ENCODE peak calls at places on chromosomes 6 and 20, in ten cellular contexts. V is adrenal gland, W is K562, Q is tibial nerve, U is HCT116, T is HepG2, J is transverse colon, I is Peyer's patch, A is endothelial cell of umbilical vein, L is breast epithelium. E is an unnamed sample. For H3K27me3, the result is how much of the 10 kb centered on the place peaks cover.

GRCh38 chr6:129030231-129030630 is 147.3 kb downstream of the LAMA2 start:
- DNase-seq in J (no peak), U (no peak), W (no peak), V (no peak), A (no peak), Q (no peak), L (no peak), T (no peak), I (no peak), E (no peak)

GRCh38 chr20:58359441-58359840 is 29.6 kb upstream of the VAPB start:
- DNase-seq in V (no peak), I (no peak), J (no peak), A (no peak), Q (no peak), L (no peak), T (no peak), U (no peak), W (no peak), E (no peak)

GRCh38 chr6:146770275-146770964 is 171.6 kb downstream of the ADGB start:
- DNase-seq in J (no peak), U (no peak), A (no peak), L (no peak), T (no peak), W (no peak), I (no peak), Q (no peak), V (no peak), E (no peak)

GRCh38 chr6:80733645-80734044 is 627.2 kb downstream of the BCKDHB start:
- DNase-seq in J (no peak), Q (no peak), T (no peak), A (no peak), I (no peak), V (no peak), W (no peak), L (no peak), U (no peak), E (no peak)

GRCh38 chr6:119442776-119443184 is 93.2 kb upstream of the MAN1A1 start:
- DNase-seq in I (peak), L (no peak), Q (peak), T (peak), J (peak), U (no peak), V (no peak), A (peak), W (no peak), E (no peak)

GRCh38 chr6:4305056-4305455 is 169.7 kb upstream of the ECI2 start:
- DNase-seq in J (no peak), U (no peak), I (no peak), V (no peak), Q (no peak), T (no peak), L (no peak), W (no peak), A (no peak), E (no peak)

GRCh38 chr6:81023007-81023582 is 729.4 kb downstream of the TENT5A start:
- DNase-seq in V (no peak), U (peak), W (no peak), A (no peak), I (no peak), L (no peak), Q (no peak), T (no peak), J (no peak), E (no peak)

GRCh38 chr6:6191476-6191875 is 129.0 kb downstream of the F13A1 start:
- DNase-seq in I (no peak), A (no peak), T (peak), L (no peak), Q (no peak), J (no peak), U (no peak), W (peak), V (no peak), E (no peak)

GRCh38 chr6:137223370-137224131 is 4.4 kb upstream of the IFNGR1 start:
- DNase-seq in L (no peak), T (peak), Q (peak), W (no peak), U (no peak), I (no peak), A (peak), J (no peak), V (peak), E (no peak)

GRCh38 chr6:6596529-6596928 is 8.0 kb downstream of the LY86 start:
- DNase-seq in I (no peak), L (no peak), U (no peak), Q (no peak), J (no peak), T (no peak), V (no peak), A (no peak), W (no peak), E (no peak)

GRCh38 chr6:38212579-38212978 is 393.1 kb downstream of the ZFAND3 start:
- DNase-seq in U (no peak), J (no peak), W (no peak), A (peak), T (no peak), L (no peak), I (no peak), Q (no peak), V (peak), E (no peak)

GRCh38 chr20:14773486-14773885 is 436.1 kb upstream of the FLRT3 start:
- DNase-seq in J (no peak), W (no peak), L (no peak), T (no peak), V (no peak), I (no peak), Q (no peak), U (no peak), A (no peak), E (no peak)

GRCh38 chr6:25173951-25174474 is 105.2 kb upstream of the CARMIL1 start:
- DNase-seq in W (no peak), L (no peak), A (peak), V (no peak), J (no peak), U (peak), Q (no peak), T (peak), I (no peak), E (peak)

GRCh38 chr6:11043552-11043960 is 549 bp downstream of the ELOVL2 start:
- DNase-seq in T (no peak), L (no peak), J (no peak), Q (no peak), U (no peak), W (no peak), I (no peak), A (no peak), V (no peak), E (no peak)
- H3K27me3 ChIP-seq in T (under half), L (under half), J (half or more), Q (half or more), U (under half), W (under half), I (under half), A (under half), V (under half), E (under half)

GRCh38 chr6:20534295-20534897 is at the start of gene CDKAL1:
- DNase-seq in I (peak), A (peak), J (peak), V (peak), U (peak), Q (peak), W (peak), T (peak), L (peak), E (peak)
- TF ChIP-seq POLR2A in I (peak), A (peak), J (peak), V (peak), U (peak), Q (peak), W (peak), T (peak), L (peak), E (peak)

GRCh38 chr20:51354769-51355319 is 187.7 kb downstream of the NFATC2 start:
- DNase-seq in U (no peak), L (no peak), A (peak), T (no peak), W (no peak), J (no peak), I (no peak), V (no peak), Q (no peak), E (no peak)
- H3K27me3 ChIP-seq in U (under half), L (under half), A (under half), T (under half), W (under half), J (under half), I (under half), V (under half), Q (under half), E (under half)

DNA sequence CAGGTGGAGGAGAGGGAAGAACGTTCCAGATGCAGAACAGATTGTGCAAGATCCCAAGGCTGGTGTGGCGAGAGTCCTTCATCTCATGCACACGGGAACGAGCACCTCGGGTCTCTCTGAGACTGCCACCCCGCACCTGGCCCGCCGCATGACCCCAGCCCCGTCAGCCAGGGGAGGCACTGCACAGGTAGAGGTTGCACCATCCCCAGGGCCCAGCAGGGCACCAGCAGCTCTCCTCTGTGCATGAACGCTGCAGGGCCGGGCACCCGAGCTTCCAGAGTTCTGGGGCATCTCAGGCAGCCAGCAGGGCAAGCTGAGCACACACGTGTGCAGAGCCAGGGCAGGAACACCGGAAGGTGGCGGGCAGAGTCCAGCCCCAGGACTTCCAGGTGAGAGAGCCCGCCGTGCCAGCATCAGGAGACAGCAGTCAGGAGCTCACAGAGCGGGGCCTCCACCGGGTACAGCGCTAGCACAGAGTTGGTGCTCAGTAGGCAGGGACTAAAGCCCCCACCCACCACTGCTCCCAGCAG is 193.2 kb downstream of the TAF4 start:
- DNase-seq in W (no peak), Q (no peak), U (no peak), T (no peak), L (no peak), V (no peak), I (no peak), A (no peak), J (no peak), E (no peak)
- TF ChIP-seq POLR2A in W (no peak), Q (no peak), U (no peak), T (no peak), L (no peak), V (no peak), I (no peak), A (no peak), J (no peak), E (no peak)

DNA sequence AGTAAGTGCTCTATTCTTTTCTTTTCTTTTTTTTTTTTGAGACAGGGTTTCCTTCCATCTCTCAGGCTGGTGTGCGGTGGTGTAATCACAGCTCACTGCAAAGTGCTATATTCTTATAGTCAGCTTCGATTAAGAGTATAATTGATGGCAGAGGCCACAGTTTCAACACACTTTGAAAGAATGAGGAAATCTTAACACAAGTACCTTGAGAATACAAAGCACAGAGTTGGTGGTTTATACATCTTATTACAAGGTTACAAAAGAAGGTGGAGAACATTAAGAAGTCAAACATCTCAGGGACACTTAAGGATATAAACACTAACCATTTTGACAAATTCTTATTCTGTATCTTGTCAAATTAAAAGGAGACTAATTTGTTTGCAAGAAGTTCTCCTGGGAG is 180.5 kb downstream of the SOD2 start:
- DNase-seq in A (no peak), L (no peak), U (no peak), Q (no peak), V (no peak), W (no peak), T (no peak), J (no peak), I (no peak), E (no peak)
- H3K27me3 ChIP-seq in A (under half), L (under half), U (under half), Q (under half), V (under half), W (under half), T (under half), J (under half), I (under half), E (under half)

GRCh38 chr6:140083375-140083774 is 708.9 kb upstream of the CITED2 start:
- DNase-seq in Q (no peak), A (no peak), T (no peak), J (no peak), L (no peak), W (no peak), U (no peak), V (no peak), I (no peak), E (no peak)
- TF ChIP-seq POLR2A in Q (no peak), A (no peak), T (no peak), J (no peak), L (no peak), W (no peak), U (no peak), V (no peak), I (no peak), E (no peak)